ENCODE peak calls at places on chromosome 2, in ten cellular contexts. R is CD4-positive, alpha-beta T cell; C is adrenal gland; L is body of pancreas; Q is heart left ventricle; M is upper lobe of right lung; Z is uterus; U is CD8-positive, alpha-beta T cell; O is ovary; B is prostate gland. K is an unnamed sample.

GRCh38 chr2:36981911-36982310 is 15.6 kb upstream of the STRN start:
- DNase-seq in R (no peak), C (no peak), L (no peak), Q (no peak), M (no peak), Z (no peak), U (no peak), O (no peak), B (no peak), K (no peak)

GRCh38 chr2:113920996-113921395 is 31.1 kb downstream of the ACTR3 start:
- DNase-seq in R (no peak), C (no peak), L (no peak), Q (no peak), M (no peak), Z (no peak), U (no peak), O (no peak), B (no peak), K (no peak)

GRCh38 chr2:163417596-163418337 is 318.0 kb downstream of the FIGN start:
- DNase-seq in R (no peak), C (no peak), L (no peak), Q (no peak), M (no peak), Z (no peak), U (no peak), O (no peak), B (no peak), K (no peak)

GRCh38 chr2:196268538-196269338 is 97.4 kb upstream of the STK17B start:
- DNase-seq in R (no peak), C (no peak), L (no peak), Q (no peak), M (no peak), Z (no peak), U (no peak), O (no peak), B (no peak), K (no peak)

GRCh38 chr2:65350714-65351113 is 81.7 kb downstream of the SPRED2 start:
- DNase-seq in R (no peak), C (no peak), L (no peak), Q (no peak), M (no peak), Z (no peak), U (no peak), O (no peak), B (no peak), K (no peak)

GRCh38 chr2:107469437-107469995 is 357.2 kb upstream of the RGPD4 start:
- DNase-seq in R (no peak), C (no peak), L (no peak), Q (no peak), M (no peak), Z (no peak), U (no peak), O (no peak), B (no peak), K (no peak)

GRCh38 chr2:3626118-3626816 is 31.4 kb downstream of the COLEC11 start:
- DNase-seq in R (no peak), C (peak; percentile 8), L (no peak), Q (no peak), M (peak; percentile 41), Z (peak; percentile 4), U (no peak), O (no peak), B (no peak), K (peak; percentile 0)

GRCh38 chr2:39728941-39729351 is 50.1 kb downstream of the THUMPD2 start:
- DNase-seq in R (no peak), C (no peak), L (peak; percentile 36), Q (no peak), M (peak; percentile 67), Z (no peak), U (no peak), O (peak; percentile 22), B (no peak), K (no peak)

GRCh38 chr2:219045937-219046550 is 4.7 kb upstream of the CFAP65 start:
- DNase-seq in R (no peak), C (no peak), L (no peak), Q (no peak), M (no peak), Z (no peak), U (no peak), O (no peak), B (no peak), K (no peak)

GRCh38 chr2:81767173-81767720 is 1462.7 kb upstream of the LRRTM1 start:
- DNase-seq in R (no peak), C (no peak), L (no peak), Q (no peak), M (no peak), Z (no peak), U (no peak), O (no peak), B (no peak), K (no peak)

GRCh38 chr2:205776720-205777119 is 94.4 kb downstream of the NRP2 start:
- DNase-seq in R (no peak), C (no peak), L (no peak), Q (no peak), M (no peak), Z (no peak), U (no peak), O (no peak), B (no peak), K (no peak)

GRCh38 chr2:127185093-127185492 is 35.0 kb downstream of the CYP27C1 start:
- DNase-seq in R (no peak), C (no peak), L (no peak), Q (no peak), M (no peak), Z (no peak), U (no peak), O (no peak), B (no peak), K (no peak)

GRCh38 chr2:227545990-227546389 is 52.7 kb upstream of the SCYGR2 start:
- DNase-seq in R (peak; percentile 5), C (no peak), L (no peak), Q (peak; percentile 34), M (no peak), Z (no peak), U (peak; percentile 31), O (no peak), B (no peak), K (no peak)

GRCh38 chr2:133097666-133098065 is 427.7 kb upstream of the LYPD1 start:
- DNase-seq in R (no peak), C (no peak), L (no peak), Q (no peak), M (no peak), Z (no peak), U (no peak), O (no peak), B (no peak), K (no peak)

DNA sequence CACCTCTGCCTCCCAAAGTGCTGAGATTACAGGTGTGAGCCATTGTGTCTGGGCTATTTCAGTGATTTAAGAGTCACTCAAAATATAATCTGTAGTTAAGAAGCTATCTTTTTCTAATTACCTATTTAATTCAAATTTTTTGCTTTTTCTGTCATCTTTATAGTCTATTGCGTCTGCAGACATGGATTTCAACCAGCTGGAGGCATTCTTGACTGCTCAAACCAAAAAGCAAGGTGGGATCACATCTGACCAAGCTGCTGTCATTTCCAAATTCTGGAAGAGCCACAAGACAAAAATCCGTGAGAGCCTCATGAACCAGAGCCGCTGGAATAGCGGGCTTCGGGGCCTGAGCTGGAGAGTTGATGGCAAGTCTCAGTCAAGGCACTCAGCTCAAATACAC is 95.1 kb downstream of the COMMD1 start:
- DNase-seq in R (no peak), C (no peak), L (no peak), Q (no peak), M (no peak), Z (no peak), U (no peak), O (no peak), B (no peak), K (no peak)
- TF ChIP-seq CTCF in R (no peak), C (no peak), L (no peak), Q (no peak), M (no peak), Z (no peak), U (no peak), O (no peak), B (no peak), K (no peak)

DNA sequence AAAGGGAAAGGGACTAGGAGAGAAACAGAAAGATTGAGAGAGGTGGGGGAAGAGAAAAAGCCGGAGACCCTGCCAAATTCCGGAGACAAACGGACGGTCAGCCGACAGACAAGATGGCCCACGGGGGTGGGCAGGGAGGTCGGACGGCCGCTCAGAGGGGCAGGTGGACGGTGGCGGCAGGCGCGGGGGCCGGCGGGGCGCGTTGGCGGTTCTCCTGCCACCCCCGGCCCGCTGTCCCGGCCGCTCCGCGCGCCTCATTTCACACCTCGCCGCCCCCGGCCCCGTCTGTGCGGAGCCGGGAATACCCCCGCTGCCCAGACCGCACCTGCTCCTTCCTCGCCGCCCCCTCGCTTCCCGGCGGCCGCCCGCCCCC is 935 bp downstream of the SLC30A3 start:
- DNase-seq in R (no peak), C (no peak), L (no peak), Q (no peak), M (no peak), Z (no peak), U (no peak), O (no peak), B (no peak), K (peak; percentile 33)
- H3K27me3 ChIP-seq in R (peaks cover 76% of the 10 kb centered on the region), C (peaks cover 7% of the 10 kb centered on the region), L (no peaks in the 10 kb centered on the region), Q (peaks cover 33% of the 10 kb centered on the region), M (peaks cover 78% of the 10 kb centered on the region), Z (peaks cover 21% of the 10 kb centered on the region), U (peaks cover 34% of the 10 kb centered on the region), O (no peaks in the 10 kb centered on the region), B (peaks cover 10% of the 10 kb centered on the region), K (peaks cover 49% of the 10 kb centered on the region)

GRCh38 chr2:26075173-26075572 is 41.3 kb downstream of the RAB10 start:
- DNase-seq in R (no peak), C (no peak), L (no peak), Q (no peak), M (no peak), Z (no peak), U (no peak), O (no peak), B (no peak), K (no peak)
- H3K27ac ChIP-seq in R (no peak overlapping the region), C (no peak overlapping the region), L (no peak overlapping the region), Q (no peak overlapping the region), M (no peak overlapping the region), Z (no peak overlapping the region), U (no peak overlapping the region), O (no peak overlapping the region), B (no peak overlapping the region), K (no peak overlapping the region)

GRCh38 chr2:60512063-60512622 is 41.3 kb downstream of the BCL11A start:
- DNase-seq in R (no peak), C (no peak), L (no peak), Q (no peak), M (no peak), Z (no peak), U (no peak), O (no peak), B (no peak), K (no peak)
- TF ChIP-seq CTCF in R (no peak), C (no peak), L (no peak), Q (no peak), M (no peak), Z (no peak), U (no peak), O (no peak), B (no peak), K (no peak)

DNA sequence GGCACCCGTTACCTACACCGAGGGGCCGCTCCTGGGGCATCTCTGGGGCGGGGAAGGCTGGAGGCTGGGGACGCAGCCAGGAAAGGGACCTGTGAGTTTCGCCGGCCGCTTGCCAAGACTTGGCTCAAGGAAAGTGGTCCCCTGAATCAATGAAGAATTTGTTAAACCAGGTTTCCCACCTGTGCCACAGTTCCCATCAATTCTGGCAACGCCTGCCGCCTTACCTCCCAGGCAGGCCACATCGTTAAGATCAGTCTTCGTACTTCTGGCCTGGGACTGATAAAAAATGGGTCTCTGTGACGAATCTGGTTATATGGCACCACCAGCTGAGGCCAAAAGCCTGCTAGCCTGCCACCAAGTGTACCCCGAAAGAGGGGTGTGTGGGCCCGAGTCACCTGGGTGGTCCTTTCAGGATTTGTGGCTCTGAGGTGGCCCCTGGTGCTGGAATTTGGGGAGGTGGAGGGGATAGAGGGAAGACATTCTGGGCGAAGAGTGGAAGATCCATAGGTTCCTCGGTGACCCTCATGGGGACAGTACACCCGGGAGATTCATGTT is 789 bp upstream of the TGFA start:
- DNase-seq in R (no peak), C (no peak), L (no peak), Q (no peak), M (no peak), Z (no peak), U (no peak), O (no peak), B (no peak), K (no peak)
- H3K27me3 ChIP-seq in R (no peaks in the 10 kb centered on the region), C (peaks cover 15% of the 10 kb centered on the region), L (no peaks in the 10 kb centered on the region), Q (peaks cover 11% of the 10 kb centered on the region), M (peaks cover 13% of the 10 kb centered on the region), Z (no peaks in the 10 kb centered on the region), U (no peaks in the 10 kb centered on the region), O (no peaks in the 10 kb centered on the region), B (no peaks in the 10 kb centered on the region), K (peaks cover 23% of the 10 kb centered on the region)